ENCODE peak calls at places on chromosomes 4 and X, in seven cellular contexts. One of them, this sample, is unnamed.

GRCh38 chr4:180665994-180666818 is 1577.0 kb upstream of the TENM3 start:
- DNase-seq in mammary epithelial cell: peak; percentile 51
- DNase-seq in transverse colon: no peak
- DNase-seq in IMR-90: peak; percentile 63
- DNase-seq in brain microvascular endothelial cell: peak; percentile 6
- DNase-seq in ovary: no peak
- DNase-seq in bronchial epithelial cell: peak; percentile 33
- DNase-seq in this sample: peak; percentile 86

GRCh38 chr4:74431113-74431826 is 13.7 kb upstream of the AREG start:
- DNase-seq in mammary epithelial cell: peak; percentile 77
- DNase-seq in transverse colon: no peak
- DNase-seq in IMR-90: no peak
- DNase-seq in brain microvascular endothelial cell: peak; percentile 73
- DNase-seq in ovary: no peak
- DNase-seq in bronchial epithelial cell: peak; percentile 50
- DNase-seq in this sample: no peak

GRCh38 chrX:27823812-27824211 is 16.0 kb downstream of the MAGEB10 start:
- DNase-seq in mammary epithelial cell: no peak
- DNase-seq in transverse colon: no peak
- DNase-seq in IMR-90: no peak
- DNase-seq in brain microvascular endothelial cell: no peak
- DNase-seq in ovary: no peak
- DNase-seq in bronchial epithelial cell: no peak
- DNase-seq in this sample: no peak

GRCh38 chrX:70755850-70756249 is 152.7 kb downstream of the TEX11 start:
- DNase-seq in mammary epithelial cell: no peak
- DNase-seq in transverse colon: no peak
- DNase-seq in IMR-90: no peak
- DNase-seq in brain microvascular endothelial cell: no peak
- DNase-seq in ovary: no peak
- DNase-seq in bronchial epithelial cell: no peak
- DNase-seq in this sample: no peak

GRCh38 chr4:40596522-40596921 is 33.1 kb downstream of the RBM47 start:
- DNase-seq in mammary epithelial cell: no peak
- DNase-seq in transverse colon: no peak
- DNase-seq in IMR-90: no peak
- DNase-seq in brain microvascular endothelial cell: no peak
- DNase-seq in ovary: no peak
- DNase-seq in bronchial epithelial cell: no peak
- DNase-seq in this sample: no peak

GRCh38 chrX:101708180-101708579 is 48.5 kb upstream of the ARMCX2 start:
- DNase-seq in mammary epithelial cell: no peak
- DNase-seq in transverse colon: no peak
- DNase-seq in IMR-90: peak; percentile 1
- DNase-seq in brain microvascular endothelial cell: no peak
- DNase-seq in ovary: no peak
- DNase-seq in bronchial epithelial cell: no peak
- DNase-seq in this sample: peak; percentile 5

GRCh38 chr4:88659061-88659889 is 38.4 kb downstream of the NAP1L5 start:
- DNase-seq in mammary epithelial cell: peak; percentile 82
- DNase-seq in transverse colon: peak; percentile 45
- DNase-seq in IMR-90: peak; percentile 77
- DNase-seq in brain microvascular endothelial cell: peak; percentile 72
- DNase-seq in ovary: peak; percentile 41
- DNase-seq in bronchial epithelial cell: peak; percentile 78
- DNase-seq in this sample: peak; percentile 78

GRCh38 chr4:78650106-78651021 is 98.8 kb downstream of the ANXA3 start:
- DNase-seq in mammary epithelial cell: peak; percentile 79
- DNase-seq in transverse colon: no peak
- DNase-seq in IMR-90: peak; percentile 86
- DNase-seq in brain microvascular endothelial cell: peak; percentile 80
- DNase-seq in ovary: no peak
- DNase-seq in bronchial epithelial cell: peak; percentile 95
- DNase-seq in this sample: peak; percentile 87

GRCh38 chr4:184475096-184475461 is 729 bp upstream of the IRF2 start:
- DNase-seq in mammary epithelial cell: peak; percentile 51
- DNase-seq in transverse colon: peak; percentile 62
- DNase-seq in IMR-90: peak; percentile 35
- DNase-seq in brain microvascular endothelial cell: peak; percentile 20
- DNase-seq in ovary: peak; percentile 66
- DNase-seq in bronchial epithelial cell: peak; percentile 32
- DNase-seq in this sample: peak; percentile 75

GRCh38 chrX:4240541-4241194 is 527.2 kb upstream of the PRKX start:
- DNase-seq in mammary epithelial cell: no peak
- DNase-seq in transverse colon: no peak
- DNase-seq in IMR-90: no peak
- DNase-seq in brain microvascular endothelial cell: no peak
- DNase-seq in ovary: no peak
- DNase-seq in bronchial epithelial cell: no peak
- DNase-seq in this sample: no peak

GRCh38 chrX:129108936-129109335 is 414.4 kb downstream of the SMARCA1 start:
- DNase-seq in mammary epithelial cell: no peak
- DNase-seq in transverse colon: no peak
- DNase-seq in IMR-90: no peak
- DNase-seq in brain microvascular endothelial cell: no peak
- DNase-seq in ovary: no peak
- DNase-seq in bronchial epithelial cell: no peak
- DNase-seq in this sample: no peak

GRCh38 chr4:129342820-129343219 is 246.9 kb downstream of the C4orf33 start:
- DNase-seq in mammary epithelial cell: peak; percentile 78
- DNase-seq in transverse colon: no peak
- DNase-seq in IMR-90: peak; percentile 67
- DNase-seq in brain microvascular endothelial cell: peak; percentile 35
- DNase-seq in ovary: no peak
- DNase-seq in bronchial epithelial cell: peak; percentile 95
- DNase-seq in this sample: peak; percentile 97

GRCh38 chr4:1241936-1242505 is 6.9 kb downstream of the CTBP1 start:
- DNase-seq in mammary epithelial cell: no peak
- DNase-seq in transverse colon: peak; percentile 6
- DNase-seq in IMR-90: no peak
- DNase-seq in brain microvascular endothelial cell: no peak
- DNase-seq in ovary: no peak
- DNase-seq in bronchial epithelial cell: no peak
- DNase-seq in this sample: no peak

GRCh38 chr4:37453004-37453360 is 208.4 kb downstream of the NWD2 start:
- DNase-seq in mammary epithelial cell: peak; percentile 64
- DNase-seq in transverse colon: peak; percentile 75
- DNase-seq in IMR-90: peak; percentile 48
- DNase-seq in brain microvascular endothelial cell: peak; percentile 43
- DNase-seq in ovary: no peak
- DNase-seq in bronchial epithelial cell: peak; percentile 86
- DNase-seq in this sample: peak; percentile 50

DNA sequence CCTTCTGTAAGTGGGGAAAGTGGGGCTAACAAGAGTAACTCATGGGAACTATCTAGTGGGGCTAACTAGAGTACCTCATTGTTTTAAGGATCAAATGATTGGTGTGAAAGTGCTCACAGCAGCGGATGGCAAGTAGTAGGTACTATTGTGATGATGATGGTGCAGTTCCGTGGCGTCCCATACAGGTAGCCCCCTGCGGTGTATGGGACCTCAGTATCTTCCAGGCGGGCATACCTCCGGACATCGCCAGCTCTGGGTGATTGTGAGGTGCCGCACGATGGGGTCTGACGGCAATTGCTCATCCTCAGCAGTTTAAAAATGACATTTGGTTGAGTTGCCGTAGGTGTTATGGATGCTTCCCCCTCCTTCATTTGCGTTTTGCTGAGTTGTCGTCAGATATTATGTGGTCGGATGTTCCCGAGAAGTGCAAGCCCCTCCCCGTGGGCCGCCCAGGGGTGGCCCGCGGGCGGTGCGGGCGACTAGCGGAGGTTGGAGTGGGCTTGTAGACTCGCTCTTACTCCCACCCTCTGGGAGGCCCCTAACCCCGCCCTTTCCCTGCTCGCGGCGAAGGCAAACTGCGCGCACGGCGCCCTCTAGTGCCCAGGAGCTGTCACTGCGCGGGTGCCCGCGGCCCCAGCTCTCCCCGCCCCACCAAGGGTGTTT is 18.3 kb upstream of the GPR101 start:
- DNase-seq in mammary epithelial cell: peak; percentile 14
- DNase-seq in transverse colon: peak; percentile 61
- DNase-seq in IMR-90: peak; percentile 17
- DNase-seq in brain microvascular endothelial cell: peak; percentile 16
- DNase-seq in ovary: peak; percentile 71
- DNase-seq in bronchial epithelial cell: peak; percentile 10
- DNase-seq in this sample: peak; percentile 72
- H3K27me3 ChIP-seq in mammary epithelial cell: peaks cover 5% of the 10 kb centered on the region
- H3K27me3 ChIP-seq in transverse colon: peaks cover 8% of the 10 kb centered on the region
- H3K27me3 ChIP-seq in IMR-90: peaks cover 6% of the 10 kb centered on the region
- H3K27me3 ChIP-seq in brain microvascular endothelial cell: no peaks in the 10 kb centered on the region
- H3K27me3 ChIP-seq in ovary: no peaks in the 10 kb centered on the region
- H3K27me3 ChIP-seq in bronchial epithelial cell: peaks cover 1% of the 10 kb centered on the region
- H3K27me3 ChIP-seq in this sample: peaks cover 66% of the 10 kb centered on the region

GRCh38 chr4:6425336-6425735 is 47.1 kb downstream of the PPP2R2C start:
- DNase-seq in mammary epithelial cell: no peak
- DNase-seq in transverse colon: no peak
- DNase-seq in IMR-90: no peak
- DNase-seq in brain microvascular endothelial cell: no peak
- DNase-seq in ovary: no peak
- DNase-seq in bronchial epithelial cell: no peak
- DNase-seq in this sample: no peak
- H3K27me3 ChIP-seq in mammary epithelial cell: no peaks in the 10 kb centered on the region
- H3K27me3 ChIP-seq in transverse colon: no peaks in the 10 kb centered on the region
- H3K27me3 ChIP-seq in IMR-90: no peaks in the 10 kb centered on the region
- H3K27me3 ChIP-seq in brain microvascular endothelial cell: no peaks in the 10 kb centered on the region
- H3K27me3 ChIP-seq in ovary: no peaks in the 10 kb centered on the region
- H3K27me3 ChIP-seq in bronchial epithelial cell: no peaks in the 10 kb centered on the region
- H3K27me3 ChIP-seq in this sample: peaks cover 27% of the 10 kb centered on the region

DNA sequence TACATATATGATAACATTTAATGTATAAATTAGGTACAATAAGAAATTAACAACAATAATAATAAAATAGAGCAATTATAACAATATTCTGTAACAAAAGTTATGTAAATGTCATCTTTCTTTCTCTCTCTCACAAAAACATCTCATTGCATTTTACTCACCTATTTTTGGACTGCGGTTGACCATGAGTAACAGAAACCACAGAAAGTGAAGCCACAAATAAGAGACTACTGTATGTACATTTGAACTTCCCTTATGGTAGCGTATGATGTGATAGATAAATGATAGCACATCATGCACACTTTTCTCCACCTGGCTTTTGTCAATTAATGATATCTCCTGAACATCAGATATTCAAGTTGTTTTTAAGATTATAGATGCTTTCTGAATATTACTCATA is 80.5 kb downstream of the HNRNPD start:
- DNase-seq in mammary epithelial cell: peak; percentile 33
- DNase-seq in transverse colon: no peak
- DNase-seq in IMR-90: no peak
- DNase-seq in brain microvascular endothelial cell: no peak
- DNase-seq in ovary: no peak
- DNase-seq in bronchial epithelial cell: no peak
- DNase-seq in this sample: no peak
- H3K27me3 ChIP-seq in mammary epithelial cell: peaks cover 13% of the 10 kb centered on the region
- H3K27me3 ChIP-seq in transverse colon: no peaks in the 10 kb centered on the region
- H3K27me3 ChIP-seq in IMR-90: no peaks in the 10 kb centered on the region
- H3K27me3 ChIP-seq in brain microvascular endothelial cell: no peaks in the 10 kb centered on the region
- H3K27me3 ChIP-seq in ovary: no peaks in the 10 kb centered on the region
- H3K27me3 ChIP-seq in bronchial epithelial cell: no peaks in the 10 kb centered on the region
- H3K27me3 ChIP-seq in this sample: no peaks in the 10 kb centered on the region

DNA sequence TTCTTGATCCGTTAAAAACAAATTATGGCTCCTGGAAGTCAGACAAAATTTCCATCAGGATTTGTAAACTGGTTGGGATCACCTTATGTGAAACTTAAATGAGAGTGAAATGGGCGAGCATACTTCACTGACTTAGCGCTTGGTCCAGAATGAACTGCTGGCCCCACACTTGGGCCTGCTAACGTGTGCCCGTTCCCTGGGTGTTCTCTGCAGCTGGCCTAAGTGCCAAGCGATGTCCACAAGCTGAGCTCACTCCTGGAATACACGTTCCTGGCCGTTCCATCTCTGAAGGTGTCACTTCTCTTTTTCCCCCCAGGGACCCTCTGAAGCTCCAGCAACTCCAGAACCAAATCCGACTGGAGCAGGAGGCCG is 132.7 kb downstream of the CBR4 start:
- DNase-seq in mammary epithelial cell: peak; percentile 32
- DNase-seq in transverse colon: no peak
- DNase-seq in IMR-90: no peak
- DNase-seq in brain microvascular endothelial cell: no peak
- DNase-seq in ovary: no peak
- DNase-seq in bronchial epithelial cell: no peak
- DNase-seq in this sample: no peak
- H3K27me3 ChIP-seq in mammary epithelial cell: no peaks in the 10 kb centered on the region
- H3K27me3 ChIP-seq in transverse colon: no peaks in the 10 kb centered on the region
- H3K27me3 ChIP-seq in IMR-90: no peaks in the 10 kb centered on the region
- H3K27me3 ChIP-seq in brain microvascular endothelial cell: no peaks in the 10 kb centered on the region
- H3K27me3 ChIP-seq in ovary: no peaks in the 10 kb centered on the region
- H3K27me3 ChIP-seq in bronchial epithelial cell: no peaks in the 10 kb centered on the region
- H3K27me3 ChIP-seq in this sample: no peaks in the 10 kb centered on the region

GRCh38 chr4:126661194-126661593 is 971.6 kb upstream of the INTU start:
- DNase-seq in mammary epithelial cell: peak; percentile 8
- DNase-seq in transverse colon: no peak
- DNase-seq in IMR-90: peak; percentile 28
- DNase-seq in brain microvascular endothelial cell: peak; percentile 16
- DNase-seq in ovary: no peak
- DNase-seq in bronchial epithelial cell: no peak
- DNase-seq in this sample: peak; percentile 33
- H3K27me3 ChIP-seq in mammary epithelial cell: no peaks in the 10 kb centered on the region
- H3K27me3 ChIP-seq in transverse colon: no peaks in the 10 kb centered on the region
- H3K27me3 ChIP-seq in IMR-90: no peaks in the 10 kb centered on the region
- H3K27me3 ChIP-seq in brain microvascular endothelial cell: no peaks in the 10 kb centered on the region
- H3K27me3 ChIP-seq in ovary: no peaks in the 10 kb centered on the region
- H3K27me3 ChIP-seq in bronchial epithelial cell: no peaks in the 10 kb centered on the region
- H3K27me3 ChIP-seq in this sample: no peaks in the 10 kb centered on the region

GRCh38 chrX:33416273-33416805 is 205.0 kb upstream of the DMD start:
- DNase-seq in mammary epithelial cell: no peak
- DNase-seq in transverse colon: no peak
- DNase-seq in IMR-90: no peak
- DNase-seq in brain microvascular endothelial cell: no peak
- DNase-seq in ovary: no peak
- DNase-seq in bronchial epithelial cell: no peak
- DNase-seq in this sample: no peak
- H3K27me3 ChIP-seq in mammary epithelial cell: peaks cover 2% of the 10 kb centered on the region
- H3K27me3 ChIP-seq in transverse colon: no peaks in the 10 kb centered on the region
- H3K27me3 ChIP-seq in IMR-90: no peaks in the 10 kb centered on the region
- H3K27me3 ChIP-seq in brain microvascular endothelial cell: no peaks in the 10 kb centered on the region
- H3K27me3 ChIP-seq in ovary: no peaks in the 10 kb centered on the region
- H3K27me3 ChIP-seq in bronchial epithelial cell: no peaks in the 10 kb centered on the region
- H3K27me3 ChIP-seq in this sample: no peaks in the 10 kb centered on the region

GRCh38 chrX:12137982-12138365 is 299 bp upstream of the FRMPD4 start:
- DNase-seq in mammary epithelial cell: peak; percentile 14
- DNase-seq in transverse colon: no peak
- DNase-seq in IMR-90: no peak
- DNase-seq in brain microvascular endothelial cell: no peak
- DNase-seq in ovary: no peak
- DNase-seq in bronchial epithelial cell: no peak
- DNase-seq in this sample: peak; percentile 6
- H3K27me3 ChIP-seq in mammary epithelial cell: no peaks in the 10 kb centered on the region
- H3K27me3 ChIP-seq in transverse colon: no peaks in the 10 kb centered on the region
- H3K27me3 ChIP-seq in IMR-90: peaks cover 2% of the 10 kb centered on the region
- H3K27me3 ChIP-seq in brain microvascular endothelial cell: peaks cover 2% of the 10 kb centered on the region
- H3K27me3 ChIP-seq in ovary: no peaks in the 10 kb centered on the region
- H3K27me3 ChIP-seq in bronchial epithelial cell: no peaks in the 10 kb centered on the region
- H3K27me3 ChIP-seq in this sample: peaks cover 37% of the 10 kb centered on the region

This sample was measured in adipocyte.